ENCODE peak calls at places on chromosome 20, in nine cellular contexts. F is psoas muscle; Q is neural progenitor cell; K is epithelial cell of esophagus; T is AG09319; P is T-helper 2 cell treated with Interferon-gamma antibody and Interleukin-4, amounts not matched to agents 5 μg/mL and 100 μg/mL, for 36 hours; I is D341Med; H is stimulated activated CD4-positive, alpha-beta T cell treated with anti-CD3 and anti-CD28 coated beads, Interleukin-4, amount 100 ng/mL, for 48 hours; V is fibroblast of villous mesenchyme. E is an unnamed sample.

GRCh38 chr20:31454374-31454773 is 13.9 kb downstream of the DEFB123 start:
- DNase-seq in F (no peak), Q (no peak), K (no peak), T (no peak), P (no peak), I (no peak), H (no peak), V (no peak), E (no peak)

GRCh38 chr20:56458227-56458821 is 10.1 kb upstream of the RTF2 start:
- DNase-seq in F (no peak), Q (no peak), K (no peak), T (no peak), P (no peak), I (no peak), H (no peak), V (no peak), E (no peak)

GRCh38 chr20:11018668-11019170 is 344.9 kb upstream of the JAG1 start:
- DNase-seq in F (no peak), Q (no peak), K (no peak), T (no peak), P (no peak), I (no peak), H (no peak), V (no peak), E (no peak)

GRCh38 chr20:33684533-33685327 is 1.5 kb downstream of the E2F1 start:
- DNase-seq in F (no peak), Q (peak), K (no peak), T (no peak), P (no peak), I (peak), H (no peak), V (no peak), E (no peak)

GRCh38 chr20:779771-780170 is 11.5 kb upstream of the SLC52A3 start:
- DNase-seq in F (no peak), Q (no peak), K (no peak), T (no peak), P (no peak), I (no peak), H (no peak), V (no peak), E (no peak)

GRCh38 chr20:62272200-62272599 is 30.6 kb upstream of the ADRM1 start:
- DNase-seq in F (no peak), Q (peak), K (no peak), T (no peak), P (no peak), I (no peak), H (no peak), V (no peak), E (no peak)

GRCh38 chr20:20321134-20321533 is 46.8 kb upstream of the INSM1 start:
- DNase-seq in F (no peak), Q (no peak), K (peak), T (no peak), P (no peak), I (no peak), H (no peak), V (no peak), E (no peak)

GRCh38 chr20:47502801-47503239 is 1.1 kb downstream of the NCOA3 start:
- DNase-seq in F (no peak), Q (peak), K (peak), T (peak), P (no peak), I (no peak), H (no peak), V (peak), E (peak)

GRCh38 chr20:11411765-11412164 is 505.9 kb upstream of the BTBD3 start:
- DNase-seq in F (no peak), Q (peak), K (no peak), T (no peak), P (no peak), I (no peak), H (no peak), V (no peak), E (no peak)

GRCh38 chr20:63847374-63848002 is 13.8 kb upstream of the ABHD16B start:
- DNase-seq in F (no peak), Q (peak), K (no peak), T (no peak), P (no peak), I (no peak), H (no peak), V (no peak), E (no peak)

GRCh38 chr20:7375905-7376304 is 564.4 kb downstream of the HAO1 start:
- DNase-seq in F (no peak), Q (peak), K (peak), T (no peak), P (no peak), I (no peak), H (no peak), V (peak), E (no peak)

GRCh38 chr20:62473200-62473585 is 2.6 kb downstream of the GATA5 start:
- DNase-seq in F (no peak), Q (no peak), K (no peak), T (no peak), P (no peak), I (no peak), H (no peak), V (no peak), E (no peak)

GRCh38 chr20:50624351-50625016 is 66.9 kb downstream of the RIPOR3 start:
- DNase-seq in F (no peak), Q (no peak), K (peak), T (no peak), P (no peak), I (peak), H (no peak), V (no peak), E (no peak)

GRCh38 chr20:35129647-35130069 is 17.5 kb downstream of the EDEM2 start:
- DNase-seq in F (no peak), Q (no peak), K (peak), T (no peak), P (no peak), I (no peak), H (no peak), V (peak), E (no peak)

GRCh38 chr20:55855052-55855451 is 150.3 kb downstream of the CBLN4 start:
- DNase-seq in F (no peak), Q (no peak), K (no peak), T (no peak), P (no peak), I (no peak), H (no peak), V (no peak), E (no peak)

GRCh38 chr20:23159256-23159922 is 73.3 kb upstream of the CD93 start:
- DNase-seq in F (no peak), Q (no peak), K (no peak), T (no peak), P (no peak), I (no peak), H (no peak), V (no peak), E (no peak)

GRCh38 chr20:56187791-56188190 is 60.7 kb upstream of the MC3R start:
- DNase-seq in F (no peak), Q (peak), K (peak), T (no peak), P (no peak), I (no peak), H (no peak), V (peak), E (no peak)

GRCh38 chr20:62164879-62165761 is 17.7 kb upstream of the MTG2 start:
- DNase-seq in F (no peak), Q (no peak), K (no peak), T (no peak), P (no peak), I (no peak), H (no peak), V (no peak), E (no peak)

GRCh38 chr20:10653593-10654288 is 20.1 kb downstream of the JAG1 start:
- DNase-seq in F (no peak), Q (no peak), K (no peak), T (peak), P (no peak), I (no peak), H (no peak), V (peak), E (no peak)

GRCh38 chr20:62197801-62198200 is 15.0 kb downstream of the MTG2 start:
- DNase-seq in F (no peak), Q (no peak), K (no peak), T (no peak), P (no peak), I (no peak), H (no peak), V (no peak), E (no peak)

GRCh38 chr20:56222945-56223344 is 25.6 kb upstream of the MC3R start:
- DNase-seq in F (no peak), Q (no peak), K (peak), T (no peak), P (no peak), I (no peak), H (no peak), V (no peak), E (no peak)

GRCh38 chr20:62246872-62247652 is 8.7 kb downstream of the OSBPL2 start:
- DNase-seq in F (peak), Q (no peak), K (no peak), T (no peak), P (no peak), I (no peak), H (no peak), V (no peak), E (no peak)

GRCh38 chr20:57627972-57628650 is 7.9 kb upstream of the ZBP1 start:
- DNase-seq in F (no peak), Q (no peak), K (peak), T (no peak), P (peak), I (no peak), H (no peak), V (peak), E (peak)

GRCh38 chr20:49584418-49585382 is 16.8 kb upstream of the PTGIS start:
- DNase-seq in F (peak), Q (no peak), K (no peak), T (no peak), P (no peak), I (no peak), H (no peak), V (peak), E (no peak)

GRCh38 chr20:58550661-58551060 is 35.5 kb upstream of the APCDD1L start:
- DNase-seq in F (no peak), Q (no peak), K (no peak), T (peak), P (no peak), I (no peak), H (no peak), V (peak), E (no peak)

GRCh38 chr20:48603116-48603818 is 224.5 kb downstream of the PREX1 start:
- DNase-seq in F (no peak), Q (peak), K (no peak), T (no peak), P (no peak), I (no peak), H (no peak), V (no peak), E (no peak)

GRCh38 chr20:31597483-31597858 is 7.6 kb upstream of the ID1 start:
- DNase-seq in F (no peak), Q (no peak), K (no peak), T (no peak), P (no peak), I (no peak), H (no peak), V (no peak), E (no peak)

GRCh38 chr20:37385176-37385575 is 39.2 kb downstream of the SRC start:
- DNase-seq in F (no peak), Q (no peak), K (no peak), T (no peak), P (no peak), I (no peak), H (no peak), V (no peak), E (no peak)